ENCODE peak calls at places on chromosomes 2 and 18, in nine cellular contexts. F is HCT116; J is transverse colon; Z is CD8-positive, alpha-beta T cell; M is heart left ventricle; O is uterus; X is tibial artery; P is thoracic aorta; N is PC-3. I is an unnamed sample. For H3K9me3 and H3K4me1, the result is how much of the 10 kb centered on the place peaks cover.

GRCh38 chr2:39646267-39646666 is 19.4 kb upstream of the TMEM178A start:
- DNase-seq in Z (no peak), P (no peak), F (no peak), J (no peak), N (peak), O (no peak), M (no peak), X (no peak), I (no peak)

GRCh38 chr18:9606039-9606438 is 8.3 kb downstream of the PPP4R1 start:
- DNase-seq in X (no peak), J (no peak), N (peak), O (no peak), P (no peak), F (no peak), Z (no peak), M (no peak), I (no peak)

GRCh38 chr2:96800762-96801463 is 15.2 kb upstream of the CNNM3 start:
- DNase-seq in X (peak), Z (peak), F (no peak), P (peak), J (peak), M (peak), N (peak), O (peak), I (peak)

GRCh38 chr18:75140296-75140695 is 68.6 kb downstream of the PTGR3 start:
- DNase-seq in Z (no peak), F (no peak), M (no peak), O (no peak), X (no peak), P (no peak), J (no peak), N (no peak), I (no peak)

GRCh38 chr2:223549215-223549614 is 52.9 kb downstream of the SCG2 start:
- DNase-seq in Z (no peak), N (peak), M (no peak), F (peak), X (no peak), O (no peak), P (no peak), J (no peak), I (no peak)

GRCh38 chr18:69205925-69206324 is 194.8 kb upstream of the DOK6 start:
- DNase-seq in Z (no peak), M (no peak), X (no peak), J (no peak), O (no peak), P (no peak), F (no peak), N (no peak), I (no peak)

GRCh38 chr2:27885246-27885645 is 4.9 kb downstream of the RBKS start:
- DNase-seq in X (no peak), O (no peak), Z (no peak), J (no peak), F (no peak), M (no peak), N (no peak), P (no peak), I (no peak)

GRCh38 chr2:208984376-208985100 is 439.3 kb upstream of the MAP2 start:
- DNase-seq in P (no peak), M (no peak), F (no peak), X (no peak), Z (no peak), O (no peak), J (no peak), N (peak), I (no peak)

GRCh38 chr2:127128508-127128907 is 21.6 kb upstream of the BIN1 start:
- DNase-seq in F (peak), Z (no peak), J (peak), P (no peak), X (no peak), M (peak), N (no peak), O (no peak), I (peak)

GRCh38 chr2:45943231-45944044 is 292.0 kb downstream of the PRKCE start:
- DNase-seq in J (no peak), F (no peak), M (no peak), X (no peak), P (no peak), O (no peak), Z (no peak), N (no peak), I (no peak)

GRCh38 chr2:238284802-238285515 is 3.5 kb downstream of the PER2 start:
- DNase-seq in X (no peak), Z (no peak), O (no peak), M (no peak), F (no peak), J (peak), P (no peak), N (no peak), I (no peak)

GRCh38 chr2:66507673-66508127 is 72.8 kb downstream of the MEIS1 start:
- DNase-seq in O (no peak), X (no peak), N (no peak), M (no peak), J (no peak), F (no peak), P (no peak), Z (no peak), I (no peak)

GRCh38 chr2:16625201-16625729 is 40.4 kb downstream of the CYRIA start:
- DNase-seq in N (no peak), M (peak), F (no peak), X (peak), P (no peak), J (peak), Z (no peak), O (peak), I (peak)

GRCh38 chr2:205367536-205367935 is 314.8 kb upstream of the NRP2 start:
- DNase-seq in Z (no peak), O (no peak), M (no peak), J (no peak), F (no peak), N (no peak), X (no peak), P (no peak), I (no peak)

GRCh38 chr18:52339891-52340371 is at the start of gene DCC:
- DNase-seq in X (no peak), Z (no peak), O (no peak), N (peak), F (no peak), M (no peak), J (peak), P (no peak), I (peak)

DNA sequence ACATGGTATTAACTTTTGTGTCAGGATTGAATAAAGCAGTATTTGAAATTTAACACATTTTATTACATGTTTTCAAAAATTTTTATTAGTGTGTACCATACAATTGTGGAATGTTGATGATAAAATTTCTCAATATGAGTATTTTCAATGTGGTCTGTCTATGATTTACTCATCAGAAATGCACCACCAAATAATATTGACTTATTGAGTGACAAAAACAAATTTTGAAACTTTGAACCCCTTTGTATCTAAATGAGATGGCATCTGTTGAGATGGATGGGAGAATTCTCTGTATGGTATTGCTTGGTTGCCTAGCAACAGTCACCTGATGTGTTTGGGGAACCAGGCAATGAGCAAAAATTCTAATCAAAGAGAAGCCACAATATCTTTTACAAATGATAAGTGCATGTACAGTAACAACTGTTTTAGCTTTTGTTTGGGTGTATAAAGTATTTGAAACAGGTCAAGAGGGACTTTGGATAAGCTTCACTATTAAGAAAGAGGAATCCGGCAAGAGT is 400.1 kb downstream of the CCDC85A start:
- DNase-seq in Z (no peak), N (peak), J (no peak), O (no peak), M (no peak), P (no peak), X (no peak), F (no peak), I (no peak)
- H3K9me3 ChIP-seq in Z (under half), N (under half), J (under half), O (under half), M (under half), P (under half), X (under half), F (under half), I (under half)

GRCh38 chr18:70386582-70386981 is 97.7 kb downstream of the SOCS6 start:
- DNase-seq in F (no peak), X (no peak), P (no peak), Z (no peak), M (no peak), N (no peak), J (no peak), O (no peak), I (no peak)
- H3K4me1 ChIP-seq in F (under half), X (under half), P (under half), Z (under half), M (under half), N (under half), J (under half), O (under half), I (under half)

GRCh38 chr2:218856168-218856895 is 3.3 kb upstream of the WNT6 start:
- DNase-seq in P (no peak), X (no peak), J (no peak), O (no peak), N (no peak), F (no peak), M (no peak), Z (no peak), I (no peak)

GRCh38 chr2:218858138-218858445 is 1.5 kb upstream of the WNT6 start:
- DNase-seq in O (no peak), Z (no peak), F (no peak), N (no peak), J (no peak), X (no peak), P (no peak), M (no peak), I (no peak)

GRCh38 chr2:218855305-218856167 is 4.1 kb upstream of the WNT6 start:
- DNase-seq in P (no peak), O (no peak), Z (no peak), N (no peak), J (no peak), F (no peak), M (no peak), X (no peak), I (no peak)

GRCh38 chr2:218857371-218858137 is 2.1 kb upstream of the WNT6 start:
- DNase-seq in P (no peak), X (no peak), N (no peak), Z (no peak), M (no peak), J (no peak), O (no peak), F (no peak), I (no peak)

DNA sequence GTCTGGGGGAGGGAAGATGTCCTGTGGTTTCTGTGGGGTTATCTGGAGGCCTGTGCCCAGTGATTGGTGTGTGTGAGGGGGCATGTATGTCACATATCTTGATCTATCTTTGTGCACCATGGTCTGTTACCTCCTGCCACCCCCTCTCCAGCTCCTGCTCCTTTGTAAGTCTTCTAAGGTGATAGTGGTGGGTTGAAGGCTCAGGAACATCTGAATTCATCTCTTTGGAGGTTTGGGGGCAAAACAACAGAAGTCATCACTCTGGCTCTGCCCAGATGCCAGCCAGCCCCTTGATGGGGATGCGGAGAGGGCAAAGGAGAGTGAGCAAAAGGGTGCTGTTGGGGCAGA is 2.7 kb upstream of the WNT6 start:
- DNase-seq in X (no peak), M (no peak), F (no peak), Z (no peak), P (no peak), O (no peak), J (no peak), N (no peak), I (no peak)
- H3K9me3 ChIP-seq in X (under half), M (under half), F (under half), Z (under half), P (under half), O (under half), J (under half), N (under half), I (under half)

GRCh38 chr2:10406491-10406890 is 41.6 kb downstream of the ODC1 start:
- DNase-seq in F (no peak), X (no peak), J (no peak), Z (no peak), O (no peak), P (no peak), M (no peak), N (no peak), I (no peak)
- H3K4me1 ChIP-seq in F (half or more), X (under half), J (under half), Z (under half), O (under half), P (half or more), M (under half), N (half or more), I (under half)

GRCh38 chr18:79735071-79735980 is 55.7 kb downstream of the CTDP1 start:
- DNase-seq in M (peak), N (no peak), Z (no peak), P (no peak), F (no peak), J (no peak), X (no peak), O (no peak), I (no peak)
- H3K9me3 ChIP-seq in M (under half), N (under half), Z (under half), P (under half), F (under half), J (under half), X (under half), O (under half), I (under half)

I was measured in lung.